ENCODE peak calls at places on chromosomes 3 and 15, in six cellular contexts. E is AG04450, K is GM20000, M is mesothelial cell of epicardium, D is progenitor cell of endocrine pancreas, Y is brain microvascular endothelial cell. Q is an unnamed sample.

GRCh38 chr3:54653456-54654195 is 274.2 kb downstream of the LRTM1 start:
- DNase-seq in E (no peak), K (no peak), M (no peak), D (no peak), Y (no peak), Q (no peak)

GRCh38 chr3:14906355-14906960 is 40.9 kb upstream of the NR2C2 start:
- DNase-seq in E (no peak), K (no peak), M (no peak), D (no peak), Y (no peak), Q (no peak)

GRCh38 chr3:169495569-169495968 is 167.9 kb downstream of the MECOM start:
- DNase-seq in E (no peak), K (no peak), M (no peak), D (no peak), Y (no peak), Q (no peak)

GRCh38 chr3:160400048-160400630 is 689 bp downstream of the SMC4 start:
- DNase-seq in E (no peak), K (peak; percentile 37), M (peak; percentile 57), D (peak; percentile 30), Y (peak; percentile 57), Q (no peak)

GRCh38 chr3:14827776-14828175 is 9.0 kb downstream of the FGD5 start:
- DNase-seq in E (no peak), K (no peak), M (no peak), D (no peak), Y (no peak), Q (no peak)

GRCh38 chr3:126474498-126475410 is 937 bp downstream of the ZXDC start:
- DNase-seq in E (no peak), K (peak; percentile 65), M (peak; percentile 57), D (peak; percentile 49), Y (peak; percentile 34), Q (no peak)

GRCh38 chr3:28125342-28125741 is 116.1 kb upstream of the CMC1 start:
- DNase-seq in E (no peak), K (no peak), M (no peak), D (no peak), Y (no peak), Q (no peak)

GRCh38 chr3:193240850-193241706 is at the start of gene PLAAT1:
- DNase-seq in E (no peak), K (peak; percentile 53), M (peak; percentile 71), D (peak; percentile 62), Y (no peak), Q (no peak)

GRCh38 chr3:4943553-4943952 is 35.7 kb upstream of the BHLHE40 start:
- DNase-seq in E (no peak), K (no peak), M (no peak), D (no peak), Y (no peak), Q (no peak)

GRCh38 chr3:194556086-194557056 is 69.6 kb upstream of the ATP13A3 start:
- DNase-seq in E (no peak), K (no peak), M (no peak), D (no peak), Y (no peak), Q (no peak)

GRCh38 chr15:70410371-70410975 is 312.8 kb upstream of the TLE3 start:
- DNase-seq in E (no peak), K (no peak), M (no peak), D (no peak), Y (no peak), Q (no peak)

GRCh38 chr3:140022061-140022781 is 87.2 kb downstream of the CLSTN2 start:
- DNase-seq in E (no peak), K (no peak), M (no peak), D (no peak), Y (no peak), Q (no peak)

GRCh38 chr15:58015565-58015964 is 49.9 kb downstream of the ALDH1A2 start:
- DNase-seq in E (no peak), K (no peak), M (no peak), D (no peak), Y (peak; percentile 26), Q (no peak)

GRCh38 chr3:1007890-1008289 is 84.9 kb upstream of the CNTN6 start:
- DNase-seq in E (no peak), K (no peak), M (no peak), D (no peak), Y (peak; percentile 79), Q (no peak)

GRCh38 chr3:126353694-126354321 is 3.4 kb downstream of the KLF15 start:
- DNase-seq in E (no peak), K (no peak), M (no peak), D (no peak), Y (no peak), Q (no peak)

GRCh38 chr3:102756706-102757105 is 321.9 kb downstream of the ZPLD1 start:
- DNase-seq in E (no peak), K (no peak), M (no peak), D (no peak), Y (no peak), Q (no peak)

GRCh38 chr15:81774309-81774708 is 271.5 kb downstream of the MEX3B start:
- DNase-seq in E (no peak), K (no peak), M (no peak), D (no peak), Y (no peak), Q (no peak)

GRCh38 chr3:128794067-128794768 is 68.2 kb downstream of the RAB7A start:
- DNase-seq in E (peak; percentile 23), K (no peak), M (no peak), D (no peak), Y (peak; percentile 57), Q (no peak)

GRCh38 chr15:63805993-63806980 is 27.5 kb downstream of the HERC1 start:
- DNase-seq in E (no peak), K (no peak), M (no peak), D (no peak), Y (peak; percentile 11), Q (no peak)

GRCh38 chr3:17678116-17678741 is 64.2 kb downstream of the TBC1D5 start:
- DNase-seq in E (no peak), K (peak; percentile 11), M (no peak), D (no peak), Y (peak; percentile 72), Q (no peak)

GRCh38 chr3:126528419-126528799 is 4.5 kb downstream of the CHST13 start:
- DNase-seq in E (no peak), K (no peak), M (no peak), D (no peak), Y (no peak), Q (no peak)

GRCh38 chr3:36540898-36541518 is 160.7 kb downstream of the STAC start:
- DNase-seq in E (no peak), K (no peak), M (no peak), D (no peak), Y (peak; percentile 47), Q (no peak)

GRCh38 chr15:38332711-38333110 is 80.1 kb downstream of the SPRED1 start:
- DNase-seq in E (no peak), K (no peak), M (no peak), D (no peak), Y (no peak), Q (no peak)

GRCh38 chr15:36356978-36357582 is 222.3 kb upstream of the CDIN1 start:
- DNase-seq in E (peak; percentile 32), K (no peak), M (no peak), D (no peak), Y (peak; percentile 64), Q (no peak)

GRCh38 chr3:34301313-34301712 is 502.9 kb downstream of the PDCD6IP start:
- DNase-seq in E (no peak), K (no peak), M (no peak), D (no peak), Y (no peak), Q (no peak)

GRCh38 chr3:45593708-45594601 is 596 bp upstream of the LIMD1 start:
- DNase-seq in E (no peak), K (peak; percentile 95), M (peak; percentile 74), D (peak; percentile 61), Y (peak; percentile 37), Q (peak; percentile 80)

GRCh38 chr3:127629462-127630403 is 748 bp downstream of the PODXL2 start:
- DNase-seq in E (no peak), K (peak; percentile 42), M (no peak), D (no peak), Y (no peak), Q (peak; percentile 25)

DNA sequence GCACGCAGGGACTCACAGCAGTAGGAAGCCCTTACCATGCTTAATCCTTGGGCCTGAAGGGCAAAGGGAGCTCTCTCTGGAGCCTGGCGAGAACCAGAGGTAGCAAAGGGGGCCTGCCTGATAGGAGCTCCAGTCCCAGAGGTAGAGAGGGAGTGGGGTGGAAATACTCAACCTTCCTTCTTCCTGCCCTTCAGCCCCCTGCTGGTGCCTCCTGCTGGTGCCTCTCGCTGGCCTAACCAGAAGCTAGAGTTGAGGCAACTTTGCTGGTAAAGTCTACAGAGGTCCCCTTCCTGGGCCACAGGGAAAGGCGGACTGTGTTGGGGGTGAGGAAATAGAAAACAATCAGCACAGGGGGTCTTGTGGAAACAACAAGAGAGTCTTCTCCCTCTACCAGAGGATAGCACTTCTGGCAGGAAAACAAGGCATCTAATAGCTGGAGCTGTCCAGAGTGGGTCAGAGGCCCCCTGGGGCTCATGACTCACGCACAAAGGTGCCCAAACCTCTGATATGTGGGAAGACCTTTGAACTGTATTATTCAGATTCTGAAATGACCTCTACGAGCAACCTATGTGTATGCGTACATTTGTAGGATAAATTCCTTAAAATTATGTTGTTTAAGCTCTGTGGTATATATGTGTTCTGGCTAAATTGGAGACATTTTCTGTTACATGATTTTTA is 133.8 kb downstream of the LRRC28 start:
- DNase-seq in E (no peak), K (no peak), M (no peak), D (no peak), Y (no peak), Q (no peak)
- TF ChIP-seq CTCF in E (no peak), K (no peak), M (no peak), D (peak; percentile 12), Y (peak; percentile 48), Q (no peak)

DNA sequence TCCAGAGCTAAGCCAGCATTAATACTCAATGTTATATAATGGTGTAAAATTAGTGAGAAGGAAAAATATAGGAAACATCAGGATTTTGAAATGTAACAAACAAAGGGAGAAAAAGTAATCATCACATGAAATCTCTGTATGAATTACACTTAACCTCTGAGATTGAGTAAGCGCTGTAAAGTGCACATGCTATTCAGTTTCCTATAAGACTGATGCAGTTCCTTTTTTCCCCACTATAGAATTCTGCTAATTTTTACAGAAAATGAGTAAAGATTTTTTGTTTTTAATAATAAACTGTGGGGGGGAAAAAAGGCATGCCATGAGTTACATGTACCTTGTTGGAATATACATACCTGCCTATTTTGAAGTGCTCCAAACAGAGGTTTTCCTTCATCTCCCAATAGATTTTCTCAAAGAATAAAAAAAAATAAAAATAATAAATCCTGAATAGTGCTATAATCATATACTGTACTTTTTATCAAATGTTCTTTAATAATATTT is 64.0 kb upstream of the TTBK2 start:
- DNase-seq in E (no peak), K (no peak), M (no peak), D (no peak), Y (no peak), Q (no peak)
- TF ChIP-seq CTCF in E (peak; percentile 22), K (no peak), M (peak; percentile 38), D (no peak), Y (no peak), Q (no peak)

GRCh38 chr3:25273582-25274171 is 154.4 kb upstream of the RARB start:
- DNase-seq in E (no peak), K (no peak), M (no peak), D (no peak), Y (no peak), Q (no peak)
- TF ChIP-seq CTCF in E (no peak), K (no peak), M (no peak), D (no peak), Y (no peak), Q (no peak)

GRCh38 chr15:59501531-59502113 is 63.6 kb downstream of the FAM81A start:
- DNase-seq in E (no peak), K (peak; percentile 64), M (no peak), D (peak; percentile 23), Y (peak; percentile 52), Q (no peak)
- TF ChIP-seq CTCF in E (peak; percentile 57), K (peak; percentile 59), M (peak; percentile 41), D (peak; percentile 77), Y (peak; percentile 78), Q (peak; percentile 24)

GRCh38 chr3:141915766-141916165 is 39.3 kb downstream of the ATP1B3 start:
- DNase-seq in E (no peak), K (no peak), M (no peak), D (no peak), Y (no peak), Q (no peak)
- TF ChIP-seq CTCF in E (no peak), K (no peak), M (no peak), D (no peak), Y (no peak), Q (no peak)